ENCODE peak calls at places on chromosomes 7 and 10, in nine cellular contexts. Q is GM12878, T is NCI-H460, R is HCEC 1CT, Y is fibroblast of the aortic adventitia, S is hippocampal formation, L is NCI-H1105 treated with DMSO at 0.1 percent for 48 hours, O is frontal cortex, K is SK-MEL-5. Z is an unnamed sample.

GRCh38 chr10:43354879-43355380 is 16.5 kb upstream of the FXYD4 start:
- DNase-seq in S (no peak), Y (no peak), R (no peak), K (no peak), T (no peak), Q (no peak), L (no peak), O (no peak), Z (no peak)

GRCh38 chr10:125141860-125142484 is 18.4 kb downstream of the CTBP2 start:
- DNase-seq in S (no peak), K (no peak), R (no peak), Y (no peak), Q (no peak), T (no peak), L (no peak), O (no peak), Z (peak)

GRCh38 chr10:101778781-101779543 is 3.0 kb upstream of the FGF8 start:
- DNase-seq in O (no peak), K (no peak), T (no peak), Q (no peak), S (no peak), Y (peak), R (no peak), L (no peak), Z (no peak)

GRCh38 chr10:62761115-62761514 is 43.4 kb upstream of the ADO start:
- DNase-seq in K (no peak), R (no peak), S (no peak), Y (no peak), L (no peak), T (no peak), Q (no peak), O (no peak), Z (no peak)

GRCh38 chr10:102668312-102669110 is 24.2 kb downstream of the TRIM8 start:
- DNase-seq in S (no peak), R (no peak), T (no peak), Y (no peak), K (no peak), Q (no peak), L (no peak), O (no peak), Z (no peak)

GRCh38 chr7:114439581-114439980 is 25.0 kb downstream of the FOXP2 start:
- DNase-seq in T (no peak), S (no peak), L (no peak), K (no peak), Q (no peak), R (no peak), Y (no peak), O (no peak), Z (no peak)

GRCh38 chr10:45209888-45210287 is 105.5 kb downstream of the OR13A1 start:
- DNase-seq in R (no peak), O (no peak), T (no peak), S (no peak), L (no peak), Q (no peak), K (no peak), Y (no peak), Z (no peak)

GRCh38 chr10:127071126-127071525 is 125.3 kb downstream of the INSYN2A start:
- DNase-seq in O (no peak), L (no peak), Y (no peak), K (no peak), S (no peak), Q (no peak), T (no peak), R (no peak), Z (no peak)

GRCh38 chr7:91551377-91552175 is 287.3 kb downstream of the FZD1 start:
- DNase-seq in Q (no peak), Y (no peak), T (no peak), K (no peak), R (no peak), O (no peak), L (no peak), S (no peak), Z (no peak)

GRCh38 chr7:150382123-150382843 is 3.2 kb downstream of the ZNF775 start:
- DNase-seq in Y (no peak), R (no peak), L (no peak), S (peak), O (no peak), K (no peak), Q (no peak), T (no peak), Z (no peak)

GRCh38 chr10:86957471-86958108 is at the start of gene MMRN2:
- DNase-seq in Q (no peak), T (no peak), O (no peak), K (no peak), Y (no peak), S (no peak), R (no peak), L (no peak), Z (no peak)

GRCh38 chr7:115441033-115441432 is 519.1 kb downstream of the MDFIC start:
- DNase-seq in K (no peak), T (no peak), Y (no peak), L (no peak), S (no peak), Q (no peak), O (no peak), R (no peak), Z (no peak)